ENCODE peak calls at places on chromosomes 6 and 20, in four cellular contexts. A is RWPE2, J is neural progenitor cell, D is tibial nerve. Q is an unnamed sample.

GRCh38 chr6:12456343-12456742 is 166.2 kb downstream of the EDN1 start:
- DNase-seq in A (no peak), J (no peak), D (no peak), Q (no peak)

GRCh38 chr6:829646-830045 is 136.7 kb upstream of the EXOC2 start:
- DNase-seq in A (no peak), J (peak; percentile 45), D (no peak), Q (no peak)

GRCh38 chr6:122930252-122931180 is 65.5 kb upstream of the CLVS2 start:
- DNase-seq in A (no peak), J (no peak), D (no peak), Q (no peak)

GRCh38 chr6:158707120-158707519 is 57.3 kb downstream of the SYTL3 start:
- DNase-seq in A (no peak), J (no peak), D (no peak), Q (no peak)

GRCh38 chr20:50050660-50051308 is 62.2 kb downstream of the UBE2V1 start:
- DNase-seq in A (no peak), J (no peak), D (no peak), Q (no peak)

GRCh38 chr6:91288741-91289140 is 701.9 kb upstream of the MAP3K7 start:
- DNase-seq in A (no peak), J (no peak), D (no peak), Q (no peak)

GRCh38 chr20:6348908-6349307 is 226.1 kb upstream of the FERMT1 start:
- DNase-seq in A (no peak), J (no peak), D (no peak), Q (no peak)

GRCh38 chr6:54040545-54040944 is 70.7 kb upstream of the MLIP start:
- DNase-seq in A (no peak), J (no peak), D (no peak), Q (no peak)

GRCh38 chr6:163262080-163262479 is 152.4 kb upstream of the QKI start:
- DNase-seq in A (no peak), J (no peak), D (no peak), Q (no peak)

GRCh38 chr6:120587381-120587780 is 746.9 kb downstream of the TBC1D32 start:
- DNase-seq in A (no peak), J (no peak), D (no peak), Q (no peak)

GRCh38 chr6:6407061-6407723 is 86.7 kb upstream of the F13A1 start:
- DNase-seq in A (no peak), J (no peak), D (no peak), Q (no peak)

GRCh38 chr6:82738773-82739172 is 326.9 kb downstream of the UBE3D start:
- DNase-seq in A (no peak), J (no peak), D (no peak), Q (no peak)

GRCh38 chr6:107122748-107123147 is 7.4 kb upstream of the BEND3 start:
- DNase-seq in A (no peak), J (no peak), D (no peak), Q (no peak)

GRCh38 chr6:134698228-134698627 is 251.7 kb downstream of the ALDH8A1 start:
- DNase-seq in A (no peak), J (no peak), D (no peak), Q (no peak)

GRCh38 chr6:88301888-88302768 is 136.0 kb upstream of the CNR1 start:
- DNase-seq in A (no peak), J (no peak), D (no peak), Q (no peak)

GRCh38 chr20:33480071-33480470 is 9.8 kb upstream of the CBFA2T2 start:
- DNase-seq in A (no peak), J (peak; percentile 28), D (no peak), Q (no peak)

DNA sequence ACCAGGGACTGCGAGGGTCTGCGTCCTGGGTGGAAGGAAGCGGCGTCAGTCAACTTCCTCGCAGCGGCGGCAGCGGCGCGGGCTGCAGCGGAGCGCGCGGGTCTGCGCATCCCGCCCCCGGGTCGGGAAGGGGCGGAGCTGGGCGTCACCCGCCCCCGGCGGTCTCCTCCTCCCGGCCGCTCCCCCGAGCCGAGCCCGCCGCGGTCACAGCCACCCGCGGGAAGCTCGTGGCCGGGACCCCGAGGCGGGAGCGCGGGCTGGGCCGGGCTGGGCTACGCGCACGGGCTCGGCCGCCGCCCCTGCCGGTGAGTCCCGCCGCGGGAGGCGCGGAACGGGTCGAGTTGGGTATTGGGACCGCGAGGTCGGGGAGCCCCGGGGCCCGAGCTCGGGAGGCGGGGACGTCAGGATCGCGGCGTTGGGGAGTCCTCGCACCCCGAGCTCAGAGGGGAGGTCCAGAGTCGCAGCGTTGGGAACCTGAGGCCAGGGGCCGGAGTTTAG is at the start of gene PAQR8:
- DNase-seq in A (peak; percentile 45), J (peak; percentile 81), D (peak; percentile 33), Q (no peak)
- TF ChIP-seq CTCF in A (no peak), J (no peak), D (no peak), Q (no peak)

GRCh38 chr6:37625591-37626374 is 71.9 kb downstream of the MDGA1 start:
- DNase-seq in A (no peak), J (peak; percentile 30), D (no peak), Q (no peak)

GRCh38 chr6:37624121-37624520 is 73.6 kb downstream of the MDGA1 start:
- DNase-seq in A (peak; percentile 82), J (no peak), D (no peak), Q (no peak)

GRCh38 chr6:37623666-37624065 is 74.0 kb downstream of the MDGA1 start:
- DNase-seq in A (no peak), J (no peak), D (no peak), Q (no peak)

GRCh38 chr6:37626915-37627314 is 70.8 kb downstream of the MDGA1 start:
- DNase-seq in A (no peak), J (no peak), D (no peak), Q (no peak)

GRCh38 chr6:37624606-37625574 is 72.8 kb downstream of the MDGA1 start:
- DNase-seq in A (no peak), J (no peak), D (no peak), Q (no peak)
- H3K4me3 ChIP-seq in A (no peak overlapping the region), J (no peak overlapping the region), D (peak overlapping the region; percentile 17), Q (no peak overlapping the region)

GRCh38 chr20:41136695-41137411 is 490 bp upstream of the PLCG1 start:
- DNase-seq in A (peak; percentile 97), J (peak; percentile 95), D (peak; percentile 87), Q (peak; percentile 9)
- TF ChIP-seq CTCF in A (peak; percentile 12), J (no peak), D (peak; percentile 14), Q (no peak)

GRCh38 chr6:10389739-10390494 is 25.0 kb downstream of the TFAP2A start:
- DNase-seq in A (no peak), J (peak; percentile 73), D (no peak), Q (no peak)
- H3K4me3 ChIP-seq in A (no peak overlapping the region), J (peak overlapping the region; percentile 44), D (no peak overlapping the region), Q (no peak overlapping the region)

GRCh38 chr20:59623583-59623982 is 19.2 kb downstream of the PHACTR3 start:
- DNase-seq in A (peak; percentile 72), J (no peak), D (no peak), Q (no peak)

GRCh38 chr20:59625214-59625922 is 21.0 kb downstream of the PHACTR3 start:
- DNase-seq in A (peak; percentile 71), J (no peak), D (no peak), Q (no peak)

GRCh38 chr20:59623133-59623532 is 18.8 kb downstream of the PHACTR3 start:
- DNase-seq in A (no peak), J (no peak), D (no peak), Q (no peak)

GRCh38 chr20:59622496-59622895 is 18.2 kb downstream of the PHACTR3 start:
- DNase-seq in A (no peak), J (no peak), D (no peak), Q (no peak)

GRCh38 chr20:59624401-59624800 is 20.1 kb downstream of the PHACTR3 start:
- DNase-seq in A (peak; percentile 69), J (no peak), D (no peak), Q (no peak)
- TF ChIP-seq CTCF in A (no peak), J (no peak), D (no peak), Q (no peak)